ENCODE peak calls at places on chromosomes 3 and 15, in five cellular contexts. One of them, this sample, is unnamed.

GRCh38 chr15:74295800-74296199 is 59.7 kb downstream of the CCDC33 start:
- DNase-seq in neuronal stem cell: no peak
- DNase-seq in GM23248: no peak
- DNase-seq in HCT116: no peak
- DNase-seq in astrocyte: no peak
- DNase-seq in this sample: no peak

GRCh38 chr3:60955034-60955433 is 296.2 kb downstream of the FHIT start:
- DNase-seq in astrocyte: no peak
- DNase-seq in HCT116: no peak
- DNase-seq in GM23248: no peak
- DNase-seq in neuronal stem cell: no peak
- DNase-seq in this sample: no peak

GRCh38 chr15:33735143-33735542 is 233.2 kb upstream of the CHRM5 start:
- DNase-seq in astrocyte: no peak
- DNase-seq in neuronal stem cell: no peak
- DNase-seq in HCT116: no peak
- DNase-seq in GM23248: no peak
- DNase-seq in this sample: no peak

GRCh38 chr15:74302821-74303359 is 64.6 kb downstream of the CYP11A1 start:
- DNase-seq in astrocyte: no peak
- DNase-seq in HCT116: no peak
- DNase-seq in neuronal stem cell: no peak
- DNase-seq in GM23248: peak
- DNase-seq in this sample: no peak

GRCh38 chr15:48440084-48440483 is 108.9 kb downstream of the DUT start:
- DNase-seq in HCT116: no peak
- DNase-seq in GM23248: peak
- DNase-seq in neuronal stem cell: peak
- DNase-seq in astrocyte: peak
- DNase-seq in this sample: no peak

GRCh38 chr15:101453123-101454120 is 36.1 kb downstream of the PCSK6 start:
- DNase-seq in GM23248: no peak
- DNase-seq in astrocyte: no peak
- DNase-seq in HCT116: no peak
- DNase-seq in neuronal stem cell: no peak
- DNase-seq in this sample: no peak

GRCh38 chr3:177554900-177555759 is 357.8 kb upstream of the TBL1XR1 start:
- DNase-seq in neuronal stem cell: no peak
- DNase-seq in HCT116: no peak
- DNase-seq in GM23248: peak
- DNase-seq in astrocyte: peak
- DNase-seq in this sample: no peak

GRCh38 chr3:8301977-8302589 is 199.5 kb upstream of the LMCD1 start:
- DNase-seq in astrocyte: peak
- DNase-seq in neuronal stem cell: peak
- DNase-seq in GM23248: peak
- DNase-seq in HCT116: peak
- DNase-seq in this sample: peak

GRCh38 chr3:64260391-64260790 is 35.1 kb upstream of the PRICKLE2 start:
- DNase-seq in astrocyte: no peak
- DNase-seq in neuronal stem cell: no peak
- DNase-seq in GM23248: no peak
- DNase-seq in HCT116: no peak
- DNase-seq in this sample: no peak

GRCh38 chr3:138694287-138695007 is 85.9 kb downstream of the FAIM start:
- DNase-seq in astrocyte: peak
- DNase-seq in HCT116: peak
- DNase-seq in neuronal stem cell: no peak
- DNase-seq in GM23248: peak
- DNase-seq in this sample: no peak

GRCh38 chr3:126431103-126431534 is 36.4 kb downstream of the CFAP100 start:
- DNase-seq in astrocyte: no peak
- DNase-seq in neuronal stem cell: no peak
- DNase-seq in HCT116: no peak
- DNase-seq in GM23248: no peak
- DNase-seq in this sample: no peak

GRCh38 chr3:148191966-148192365 is 505.7 kb upstream of the AGTR1 start:
- DNase-seq in HCT116: no peak
- DNase-seq in astrocyte: no peak
- DNase-seq in neuronal stem cell: no peak
- DNase-seq in GM23248: no peak
- DNase-seq in this sample: no peak

GRCh38 chr3:23662079-23662617 is 143.6 kb upstream of the UBE2E1 start:
- DNase-seq in GM23248: no peak
- DNase-seq in astrocyte: no peak
- DNase-seq in neuronal stem cell: no peak
- DNase-seq in HCT116: no peak
- DNase-seq in this sample: no peak

GRCh38 chr3:56796202-56796601 is 5.5 kb downstream of the ARHGEF3 start:
- DNase-seq in astrocyte: peak
- DNase-seq in neuronal stem cell: no peak
- DNase-seq in GM23248: peak
- DNase-seq in HCT116: no peak
- DNase-seq in this sample: no peak

GRCh38 chr3:172630316-172630715 is 80.6 kb downstream of the NCEH1 start:
- DNase-seq in astrocyte: no peak
- DNase-seq in HCT116: no peak
- DNase-seq in neuronal stem cell: no peak
- DNase-seq in GM23248: peak
- DNase-seq in this sample: no peak

GRCh38 chr15:48703544-48703943 is 58.0 kb upstream of the FBN1 start:
- DNase-seq in neuronal stem cell: no peak
- DNase-seq in astrocyte: peak
- DNase-seq in HCT116: no peak
- DNase-seq in GM23248: peak
- DNase-seq in this sample: no peak

GRCh38 chr3:190094201-190094718 is 26.4 kb downstream of the P3H2 start:
- DNase-seq in HCT116: no peak
- DNase-seq in GM23248: peak
- DNase-seq in astrocyte: peak
- DNase-seq in neuronal stem cell: no peak
- DNase-seq in this sample: no peak

GRCh38 chr3:176505878-176506621 is 691.2 kb downstream of the TBL1XR1 start:
- DNase-seq in HCT116: no peak
- DNase-seq in neuronal stem cell: no peak
- DNase-seq in GM23248: no peak
- DNase-seq in astrocyte: no peak
- DNase-seq in this sample: no peak

GRCh38 chr3:53153267-53153823 is 7.7 kb upstream of the PRKCD start:
- DNase-seq in astrocyte: no peak
- DNase-seq in neuronal stem cell: no peak
- DNase-seq in HCT116: no peak
- DNase-seq in GM23248: no peak
- DNase-seq in this sample: no peak

GRCh38 chr15:51260262-51260661 is 78.1 kb downstream of the CYP19A1 start:
- DNase-seq in neuronal stem cell: no peak
- DNase-seq in HCT116: no peak
- DNase-seq in astrocyte: peak
- DNase-seq in GM23248: peak
- DNase-seq in this sample: no peak

GRCh38 chr3:62586356-62586755 is 213.0 kb upstream of the FEZF2 start:
- DNase-seq in astrocyte: peak
- DNase-seq in GM23248: peak
- DNase-seq in neuronal stem cell: no peak
- DNase-seq in HCT116: no peak
- DNase-seq in this sample: no peak

GRCh38 chr3:78495326-78495725 is 1272.5 kb downstream of the ROBO1 start:
- DNase-seq in HCT116: no peak
- DNase-seq in GM23248: no peak
- DNase-seq in neuronal stem cell: no peak
- DNase-seq in astrocyte: no peak
- DNase-seq in this sample: no peak

GRCh38 chr15:51163843-51164242 is 69.1 kb upstream of the TNFAIP8L3 start:
- DNase-seq in astrocyte: no peak
- DNase-seq in GM23248: no peak
- DNase-seq in HCT116: no peak
- DNase-seq in neuronal stem cell: no peak
- DNase-seq in this sample: no peak

GRCh38 chr3:47428585-47429145 is 47.1 kb downstream of the SCAP start:
- DNase-seq in HCT116: no peak
- DNase-seq in astrocyte: no peak
- DNase-seq in GM23248: no peak
- DNase-seq in neuronal stem cell: no peak
- DNase-seq in this sample: no peak

GRCh38 chr15:48887144-48887543 is 9.2 kb downstream of the EID1 start:
- DNase-seq in neuronal stem cell: no peak
- DNase-seq in GM23248: no peak
- DNase-seq in HCT116: no peak
- DNase-seq in astrocyte: no peak
- DNase-seq in this sample: no peak

GRCh38 chr3:189630667-189631372 is 369 bp upstream of the TP63 start:
- DNase-seq in HCT116: no peak
- DNase-seq in astrocyte: no peak
- DNase-seq in GM23248: peak
- DNase-seq in neuronal stem cell: no peak
- DNase-seq in this sample: no peak

GRCh38 chr15:80639168-80639555 is 55.9 kb upstream of the ABHD17C start:
- DNase-seq in astrocyte: no peak
- DNase-seq in HCT116: no peak
- DNase-seq in neuronal stem cell: no peak
- DNase-seq in GM23248: no peak
- DNase-seq in this sample: no peak

GRCh38 chr15:62920569-62921502 is 121.7 kb upstream of the TPM1 start:
- DNase-seq in astrocyte: peak
- DNase-seq in GM23248: peak
- DNase-seq in neuronal stem cell: no peak
- DNase-seq in HCT116: no peak
- DNase-seq in this sample: no peak

GRCh38 chr3:142645236-142645793 is 49.1 kb downstream of the PLS1 start:
- DNase-seq in GM23248: peak
- DNase-seq in HCT116: peak
- DNase-seq in astrocyte: peak
- DNase-seq in neuronal stem cell: no peak
- DNase-seq in this sample: no peak

GRCh38 chr15:57504599-57504940 is 87.1 kb upstream of the MYZAP start:
- DNase-seq in neuronal stem cell: no peak
- DNase-seq in astrocyte: no peak
- DNase-seq in HCT116: no peak
- DNase-seq in GM23248: peak
- DNase-seq in this sample: no peak

GRCh38 chr3:42102569-42102968 is 11.4 kb downstream of the TRAK1 start:
- DNase-seq in HCT116: no peak
- DNase-seq in neuronal stem cell: no peak
- DNase-seq in astrocyte: no peak
- DNase-seq in GM23248: no peak
- DNase-seq in this sample: no peak
- H3K27ac ChIP-seq in HCT116: no peak
- H3K27ac ChIP-seq in neuronal stem cell: no peak
- H3K27ac ChIP-seq in astrocyte: no peak
- H3K27ac ChIP-seq in GM23248: peak
- H3K27ac ChIP-seq in this sample: peak

GRCh38 chr3:11703185-11703584 is 59.5 kb upstream of the VGLL4 start:
- DNase-seq in neuronal stem cell: no peak
- DNase-seq in astrocyte: no peak
- DNase-seq in GM23248: no peak
- DNase-seq in HCT116: no peak
- DNase-seq in this sample: no peak

GRCh38 chr3:11699083-11699427 is 55.3 kb upstream of the VGLL4 start:
- DNase-seq in HCT116: no peak
- DNase-seq in neuronal stem cell: no peak
- DNase-seq in astrocyte: peak
- DNase-seq in GM23248: peak
- DNase-seq in this sample: no peak

GRCh38 chr3:11696054-11696453 is 52.3 kb upstream of the VGLL4 start:
- DNase-seq in astrocyte: no peak
- DNase-seq in neuronal stem cell: no peak
- DNase-seq in HCT116: no peak
- DNase-seq in GM23248: peak
- DNase-seq in this sample: no peak

GRCh38 chr3:11698326-11699082 is 54.8 kb upstream of the VGLL4 start:
- DNase-seq in GM23248: peak
- DNase-seq in astrocyte: no peak
- DNase-seq in HCT116: no peak
- DNase-seq in neuronal stem cell: no peak
- DNase-seq in this sample: no peak
- H3K9ac ChIP-seq in GM23248: peak
- H3K9ac ChIP-seq in astrocyte: peak
- H3K9ac ChIP-seq in HCT116: no peak
- H3K9ac ChIP-seq in neuronal stem cell: no peak
- H3K9ac ChIP-seq in this sample: no peak

GRCh38 chr15:29904731-29905417 is 82.6 kb upstream of the TJP1 start:
- DNase-seq in neuronal stem cell: no peak
- DNase-seq in GM23248: peak
- DNase-seq in astrocyte: no peak
- DNase-seq in HCT116: no peak
- DNase-seq in this sample: no peak
- H3K27ac ChIP-seq in neuronal stem cell: no peak
- H3K27ac ChIP-seq in GM23248: no peak
- H3K27ac ChIP-seq in astrocyte: no peak
- H3K27ac ChIP-seq in HCT116: no peak
- H3K27ac ChIP-seq in this sample: no peak

GRCh38 chr3:168051579-168052183 is 44.0 kb downstream of the GOLIM4 start:
- DNase-seq in neuronal stem cell: no peak
- DNase-seq in HCT116: no peak
- DNase-seq in astrocyte: peak
- DNase-seq in GM23248: peak
- DNase-seq in this sample: no peak
- H3K9ac ChIP-seq in neuronal stem cell: no peak
- H3K9ac ChIP-seq in HCT116: no peak
- H3K9ac ChIP-seq in astrocyte: peak
- H3K9ac ChIP-seq in GM23248: peak
- H3K9ac ChIP-seq in this sample: no peak

GRCh38 chr3:15330031-15330596 is 2.3 kb downstream of the SH3BP5 start:
- DNase-seq in neuronal stem cell: no peak
- DNase-seq in HCT116: no peak
- DNase-seq in GM23248: peak
- DNase-seq in astrocyte: peak
- DNase-seq in this sample: peak

GRCh38 chr3:15329058-15330005 is 3.1 kb downstream of the SH3BP5 start:
- DNase-seq in neuronal stem cell: no peak
- DNase-seq in HCT116: no peak
- DNase-seq in GM23248: peak
- DNase-seq in astrocyte: no peak
- DNase-seq in this sample: no peak

GRCh38 chr3:15326673-15327072 is 5.7 kb downstream of the SH3BP5 start:
- DNase-seq in HCT116: no peak
- DNase-seq in astrocyte: no peak
- DNase-seq in GM23248: no peak
- DNase-seq in neuronal stem cell: no peak
- DNase-seq in this sample: no peak

GRCh38 chr3:15326037-15326436 is 6.3 kb downstream of the SH3BP5 start:
- DNase-seq in GM23248: peak
- DNase-seq in HCT116: no peak
- DNase-seq in neuronal stem cell: no peak
- DNase-seq in astrocyte: no peak
- DNase-seq in this sample: no peak

GRCh38 chr3:15327941-15328340 is 4.4 kb downstream of the SH3BP5 start:
- DNase-seq in neuronal stem cell: no peak
- DNase-seq in HCT116: no peak
- DNase-seq in GM23248: peak
- DNase-seq in astrocyte: peak
- DNase-seq in this sample: no peak
- H3K27ac ChIP-seq in neuronal stem cell: no peak
- H3K27ac ChIP-seq in HCT116: no peak
- H3K27ac ChIP-seq in GM23248: peak
- H3K27ac ChIP-seq in astrocyte: no peak
- H3K27ac ChIP-seq in this sample: no peak

This sample was measured in SK-N-MC.